ENCODE peak calls at places on chromosome 22, in five cellular contexts. G is K562, X is H1, H is transverse colon, E is suprapubic skin. V is an unnamed sample. For H3K36me3, the result is how much of the 10 kb centered on the place peaks cover.

GRCh38 chr22:42086051-42086450 is 4.5 kb downstream of the NDUFA6 start:
- DNase-seq in H (no peak), X (no peak), E (no peak), G (no peak), V (no peak)

GRCh38 chr22:46090631-46091201 is 59.6 kb upstream of the PPARA start:
- DNase-seq in G (no peak), H (no peak), X (no peak), E (peak), V (no peak)

GRCh38 chr22:35894937-35895708 is 133.5 kb downstream of the RBFOX2 start:
- DNase-seq in X (no peak), E (no peak), G (no peak), H (peak), V (peak)

GRCh38 chr22:17152971-17153370 is 6.1 kb downstream of the HDHD5 start:
- DNase-seq in E (no peak), X (no peak), H (peak), G (no peak), V (peak)

GRCh38 chr22:17842386-17842785 is 68.1 kb upstream of the BID start:
- DNase-seq in E (no peak), X (no peak), G (no peak), H (peak), V (no peak)

GRCh38 chr22:35842954-35843353 is 125.3 kb downstream of the APOL5 start:
- DNase-seq in H (no peak), E (no peak), X (no peak), G (peak), V (no peak)

GRCh38 chr22:40479887-40480538 is 109.6 kb downstream of the SGSM3 start:
- DNase-seq in E (no peak), X (no peak), G (no peak), H (no peak), V (no peak)

GRCh38 chr22:45308624-45309421 is 911 bp upstream of the FAM118A start:
- DNase-seq in G (no peak), X (peak), E (no peak), H (peak), V (no peak)

GRCh38 chr22:23068832-23069385 is 1.4 kb upstream of the GNAZ start:
- DNase-seq in H (peak), G (no peak), E (no peak), X (no peak), V (peak)

GRCh38 chr22:24485608-24486007 is 9.5 kb upstream of the UPB1 start:
- DNase-seq in G (no peak), H (no peak), E (no peak), X (no peak), V (no peak)

GRCh38 chr22:27719535-27720227 is 81.9 kb downstream of the MN1 start:
- DNase-seq in E (peak), X (no peak), H (no peak), G (peak), V (no peak)

GRCh38 chr22:32208681-32209080 is 3.8 kb upstream of the RFPL2 start:
- DNase-seq in H (no peak), X (no peak), E (no peak), G (no peak), V (no peak)

GRCh38 chr22:36386900-36387663 is 685 bp downstream of the MYH9 start:
- DNase-seq in E (peak), X (no peak), H (peak), G (peak), V (peak)

GRCh38 chr22:47086596-47087248 is 324.3 kb downstream of the TBC1D22A start:
- DNase-seq in H (no peak), G (no peak), X (no peak), E (no peak), V (no peak)

GRCh38 chr22:41619979-41620645 is 731 bp downstream of the DESI1 start:
- DNase-seq in G (no peak), E (peak), X (peak), H (peak), V (peak)

GRCh38 chr22:32123657-32124056 is 35.4 kb downstream of the C22orf42 start:
- DNase-seq in E (no peak), G (no peak), H (no peak), X (peak), V (no peak)

GRCh38 chr22:45964926-45965564 is 11.9 kb downstream of the WNT7B start:
- DNase-seq in H (no peak), X (no peak), E (no peak), G (no peak), V (no peak)

GRCh38 chr22:22080270-22080669 is 97.7 kb upstream of the TOP3B start:
- DNase-seq in E (no peak), G (no peak), H (no peak), X (no peak), V (no peak)

GRCh38 chr22:47301820-47302475 is 539.5 kb downstream of the TBC1D22A start:
- DNase-seq in G (no peak), H (no peak), E (no peak), X (no peak), V (peak)

GRCh38 chr22:47299879-47300697 is 537.6 kb downstream of the TBC1D22A start:
- DNase-seq in H (no peak), X (no peak), E (no peak), G (no peak), V (no peak)

GRCh38 chr22:47324435-47324990 is 562.1 kb downstream of the TBC1D22A start:
- DNase-seq in H (no peak), X (no peak), E (no peak), G (no peak), V (no peak)

GRCh38 chr22:31096637-31097274 is 10.6 kb downstream of the SELENOM start:
- DNase-seq in X (peak), G (no peak), E (no peak), H (no peak), V (no peak)
- H3K36me3 ChIP-seq in X (under half), G (under half), E (half or more), H (under half), V (under half)

GRCh38 chr22:39349967-39350802 is at the start of gene SYNGR1:
- DNase-seq in X (no peak), E (no peak), H (no peak), G (peak), V (no peak)
- TF ChIP-seq POLR2AphosphoS5 in X (no peak), E (no peak), H (no peak), G (no peak), V (no peak)

DNA sequence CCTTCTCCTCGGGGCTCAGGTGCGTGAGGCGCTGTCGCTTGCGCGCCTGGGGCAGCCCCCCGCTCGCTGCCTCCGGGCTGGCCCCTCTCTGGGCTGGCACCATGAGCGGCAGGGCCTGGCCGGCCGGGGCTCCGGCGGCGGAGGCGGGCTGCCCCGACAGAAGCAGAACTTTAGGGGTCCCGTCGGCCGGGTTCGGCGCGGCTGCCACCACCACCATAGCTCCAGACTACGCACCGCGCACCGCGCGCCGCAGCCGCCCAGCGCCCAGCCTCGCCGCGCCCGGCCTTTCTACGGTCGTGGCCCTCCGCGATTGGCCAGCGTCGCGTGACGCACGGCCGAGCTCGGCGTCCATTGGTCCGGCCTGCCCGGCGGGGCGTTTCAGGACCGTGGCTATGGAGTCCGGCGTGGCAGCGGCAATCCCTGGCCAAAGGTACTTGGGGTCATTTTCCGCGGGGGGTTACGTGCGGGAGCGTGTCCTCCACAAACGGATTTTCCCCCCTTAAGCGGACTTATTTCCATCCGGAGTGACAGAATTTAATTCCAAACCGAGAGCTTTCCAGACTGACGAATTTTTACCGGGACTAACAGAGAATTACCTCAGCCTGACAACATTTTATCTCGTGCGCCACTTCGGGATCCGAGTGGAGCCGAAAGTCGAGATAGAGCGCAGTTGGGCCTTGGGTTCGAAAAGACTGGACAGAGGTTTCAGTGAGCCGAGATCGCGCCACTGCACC is at the start of gene XBP1:
- DNase-seq in H (peak), E (peak), X (peak), G (peak), V (peak)
- TF ChIP-seq CTCF in H (no peak), E (no peak), X (no peak), G (no peak), V (no peak)

DNA sequence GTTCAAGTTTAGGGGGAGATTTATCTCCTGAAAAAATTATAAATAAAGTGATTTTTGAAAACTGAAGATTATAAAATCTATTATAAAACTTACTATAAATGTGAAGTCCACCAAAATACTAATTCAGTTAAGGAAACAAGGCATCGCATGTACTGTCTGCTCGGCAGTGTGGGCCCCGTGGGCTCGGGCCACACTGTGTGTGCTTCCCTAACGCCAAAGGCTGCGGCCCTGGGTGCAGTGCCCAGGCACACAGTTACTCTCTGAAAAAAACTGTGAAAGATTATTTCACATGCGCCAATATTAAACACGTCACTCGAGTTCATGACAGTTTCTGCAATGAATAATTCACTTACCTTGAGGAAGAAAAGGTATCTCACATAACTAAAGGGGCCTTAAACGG is 39.8 kb downstream of the BRD1 start:
- DNase-seq in X (no peak), H (no peak), E (no peak), G (no peak), V (no peak)
- H3K36me3 ChIP-seq in X (under half), H (under half), E (half or more), G (half or more), V (under half)

GRCh38 chr22:19275513-19275912 is 16.0 kb downstream of the CLTCL1 start:
- DNase-seq in E (no peak), X (no peak), H (no peak), G (peak), V (no peak)

GRCh38 chr22:19277785-19278184 is 13.7 kb downstream of the CLTCL1 start:
- DNase-seq in H (no peak), X (no peak), E (no peak), G (no peak), V (no peak)

GRCh38 chr22:19275104-19275503 is 16.4 kb downstream of the CLTCL1 start:
- DNase-seq in H (no peak), E (no peak), G (peak), X (peak), V (no peak)

GRCh38 chr22:19271856-19272535 is 19.5 kb downstream of the CLTCL1 start:
- DNase-seq in E (no peak), X (peak), G (no peak), H (no peak), V (no peak)

GRCh38 chr22:19275919-19276600 is 15.5 kb downstream of the CLTCL1 start:
- DNase-seq in G (peak), X (peak), E (no peak), H (no peak), V (no peak)
- TF ChIP-seq POLR2AphosphoS5 in G (no peak), X (no peak), E (no peak), H (no peak), V (no peak)

DNA sequence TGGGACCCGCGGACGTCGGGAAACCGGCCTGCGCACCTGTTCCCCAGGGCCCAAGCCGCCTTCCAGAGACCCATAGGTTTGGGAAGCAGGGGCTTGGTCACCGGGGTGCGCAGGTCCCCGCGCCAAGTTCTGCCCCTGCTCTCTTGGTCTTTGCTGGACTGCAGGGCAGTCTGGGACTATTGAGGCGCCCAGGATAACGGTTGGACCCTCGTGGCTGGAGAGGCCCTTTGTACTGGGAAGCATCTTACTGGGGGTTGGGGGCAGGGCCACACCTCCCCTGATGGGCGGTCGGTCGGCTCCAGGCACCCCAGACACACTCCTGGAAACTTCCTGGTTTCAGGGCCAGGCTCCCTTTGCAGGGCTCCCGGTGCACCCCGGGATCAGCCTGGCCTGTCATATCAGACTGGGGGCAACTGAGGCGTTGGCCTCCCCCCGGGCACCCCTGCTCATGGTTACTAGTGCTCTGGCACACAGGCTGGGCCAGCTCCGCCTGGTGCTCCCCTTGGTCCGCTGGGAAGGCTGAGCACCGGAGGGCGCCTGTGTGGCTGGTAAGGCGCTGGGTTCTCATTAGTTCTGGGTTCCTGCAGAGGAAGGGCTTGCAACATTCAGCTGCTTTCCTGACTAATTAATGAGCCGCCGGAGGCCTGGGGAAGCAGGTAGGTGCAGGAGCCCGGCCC is 1250.5 kb downstream of the BRD1 start:
- DNase-seq in E (no peak), X (no peak), G (no peak), H (no peak), V (no peak)
- TF ChIP-seq CTCF in E (no peak), X (peak), G (no peak), H (no peak), V (no peak)

GRCh38 chr22:25680949-25681348 is 61.0 kb upstream of the MYO18B start:
- DNase-seq in G (no peak), X (no peak), E (no peak), H (no peak), V (no peak)

GRCh38 chr22:25680049-25680448 is 61.9 kb upstream of the MYO18B start:
- DNase-seq in H (no peak), X (no peak), G (no peak), E (no peak), V (no peak)

GRCh38 chr22:25682071-25682470 is 59.9 kb upstream of the MYO18B start:
- DNase-seq in E (no peak), G (no peak), X (no peak), H (no peak), V (no peak)
- H3K36me3 ChIP-seq in E (under half), G (under half), X (under half), H (under half), V (under half)

DNA sequence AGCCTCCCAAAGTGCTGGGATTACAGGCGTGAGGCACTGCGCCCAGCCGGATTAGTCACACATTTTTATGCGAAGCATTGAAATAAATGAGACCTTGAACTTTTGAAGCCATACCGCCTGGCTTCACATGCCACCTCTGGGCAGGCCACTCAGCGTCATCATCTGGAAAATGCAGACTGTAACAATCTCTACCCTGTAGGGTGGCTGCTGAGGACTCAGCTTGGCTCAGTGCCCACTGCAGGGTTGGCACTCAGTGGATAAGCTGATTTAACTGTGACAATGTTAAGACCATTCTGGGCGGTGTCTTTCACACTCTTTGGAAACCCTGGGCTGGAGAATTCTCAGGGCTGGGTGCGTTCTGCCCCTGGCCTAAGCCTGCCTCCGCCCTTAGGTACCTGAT is 8.5 kb downstream of the SH3BP1 start:
- DNase-seq in E (no peak), G (no peak), H (peak), X (no peak), V (no peak)
- TF ChIP-seq POLR2AphosphoS5 in E (no peak), G (no peak), H (peak), X (no peak), V (no peak)

GRCh38 chr22:43160497-43161126 is 9.3 kb downstream of the TSPO start:
- DNase-seq in E (no peak), H (no peak), G (no peak), X (no peak), V (no peak)

GRCh38 chr22:43158778-43159483 is 7.6 kb downstream of the TSPO start:
- DNase-seq in X (no peak), E (no peak), H (peak), G (no peak), V (no peak)

GRCh38 chr22:43157874-43158546 is 6.7 kb downstream of the TSPO start:
- DNase-seq in G (no peak), X (no peak), H (no peak), E (no peak), V (no peak)

GRCh38 chr22:43162412-43163150 is 11.2 kb downstream of the TSPO start:
- DNase-seq in X (no peak), G (no peak), E (no peak), H (no peak), V (no peak)

GRCh38 chr22:43159484-43160178 is 8.3 kb downstream of the TSPO start:
- DNase-seq in G (peak), H (peak), X (peak), E (no peak), V (no peak)
- TF ChIP-seq CTCF in G (peak), H (peak), X (peak), E (peak), V (no peak)